ENCODE peak calls at places on chromosomes 16 and 17, in eight cellular contexts. One of them, this sample, is unnamed.

GRCh38 chr17:58997756-58998553 is 108.7 kb downstream of the TRIM37 start:
- DNase-seq in naive thymus-derived CD8-positive, alpha-beta T cell: no peak
- DNase-seq in NCI-H1694: no peak
- DNase-seq in HTR-8/SVneo: no peak
- DNase-seq in activated T-cell treated with anti-CD3 and anti-CD28 coated beads, Interleukin-2, amount 50 U/mL, for 72 hours: no peak
- DNase-seq in substantia nigra: no peak
- DNase-seq in posterior cingulate gyrus: no peak
- DNase-seq in heart right ventricle: no peak
- DNase-seq in this sample: no peak

GRCh38 chr17:29004081-29004692 is 1.6 kb downstream of the SEZ6 start:
- DNase-seq in substantia nigra: peak; percentile 10
- DNase-seq in naive thymus-derived CD8-positive, alpha-beta T cell: peak; percentile 8
- DNase-seq in heart right ventricle: no peak
- DNase-seq in posterior cingulate gyrus: no peak
- DNase-seq in NCI-H1694: no peak
- DNase-seq in activated T-cell treated with anti-CD3 and anti-CD28 coated beads, Interleukin-2, amount 50 U/mL, for 72 hours: no peak
- DNase-seq in HTR-8/SVneo: no peak
- DNase-seq in this sample: no peak

GRCh38 chr17:41692722-41693521 is 4.2 kb downstream of the EIF1 start:
- DNase-seq in substantia nigra: no peak
- DNase-seq in HTR-8/SVneo: no peak
- DNase-seq in NCI-H1694: no peak
- DNase-seq in naive thymus-derived CD8-positive, alpha-beta T cell: no peak
- DNase-seq in posterior cingulate gyrus: no peak
- DNase-seq in heart right ventricle: no peak
- DNase-seq in activated T-cell treated with anti-CD3 and anti-CD28 coated beads, Interleukin-2, amount 50 U/mL, for 72 hours: peak; percentile 42
- DNase-seq in this sample: no peak

GRCh38 chr17:42194133-42194899 is at the start of gene GHDC:
- DNase-seq in posterior cingulate gyrus: peak; percentile 80
- DNase-seq in substantia nigra: peak; percentile 86
- DNase-seq in activated T-cell treated with anti-CD3 and anti-CD28 coated beads, Interleukin-2, amount 50 U/mL, for 72 hours: peak; percentile 85
- DNase-seq in heart right ventricle: peak; percentile 88
- DNase-seq in NCI-H1694: no peak
- DNase-seq in HTR-8/SVneo: peak; percentile 91
- DNase-seq in naive thymus-derived CD8-positive, alpha-beta T cell: peak; percentile 88
- DNase-seq in this sample: no peak

GRCh38 chr17:58595194-58595792 is 80.9 kb upstream of the MTMR4 start:
- DNase-seq in activated T-cell treated with anti-CD3 and anti-CD28 coated beads, Interleukin-2, amount 50 U/mL, for 72 hours: no peak
- DNase-seq in posterior cingulate gyrus: no peak
- DNase-seq in NCI-H1694: no peak
- DNase-seq in substantia nigra: no peak
- DNase-seq in heart right ventricle: no peak
- DNase-seq in naive thymus-derived CD8-positive, alpha-beta T cell: no peak
- DNase-seq in HTR-8/SVneo: no peak
- DNase-seq in this sample: no peak

GRCh38 chr16:58027341-58028167 is 2.0 kb downstream of the MMP15 start:
- DNase-seq in posterior cingulate gyrus: no peak
- DNase-seq in HTR-8/SVneo: peak; percentile 72
- DNase-seq in NCI-H1694: no peak
- DNase-seq in naive thymus-derived CD8-positive, alpha-beta T cell: peak; percentile 50
- DNase-seq in heart right ventricle: peak; percentile 68
- DNase-seq in activated T-cell treated with anti-CD3 and anti-CD28 coated beads, Interleukin-2, amount 50 U/mL, for 72 hours: no peak
- DNase-seq in substantia nigra: no peak
- DNase-seq in this sample: no peak

GRCh38 chr16:4836727-4837126 is 10.4 kb downstream of the GLYR1 start:
- DNase-seq in NCI-H1694: no peak
- DNase-seq in activated T-cell treated with anti-CD3 and anti-CD28 coated beads, Interleukin-2, amount 50 U/mL, for 72 hours: no peak
- DNase-seq in heart right ventricle: no peak
- DNase-seq in posterior cingulate gyrus: no peak
- DNase-seq in HTR-8/SVneo: no peak
- DNase-seq in substantia nigra: no peak
- DNase-seq in naive thymus-derived CD8-positive, alpha-beta T cell: no peak
- DNase-seq in this sample: no peak

GRCh38 chr17:77754956-77755355 is 203.5 kb upstream of the TNRC6C start:
- DNase-seq in substantia nigra: no peak
- DNase-seq in activated T-cell treated with anti-CD3 and anti-CD28 coated beads, Interleukin-2, amount 50 U/mL, for 72 hours: no peak
- DNase-seq in posterior cingulate gyrus: no peak
- DNase-seq in HTR-8/SVneo: no peak
- DNase-seq in heart right ventricle: no peak
- DNase-seq in naive thymus-derived CD8-positive, alpha-beta T cell: peak; percentile 31
- DNase-seq in NCI-H1694: no peak
- DNase-seq in this sample: no peak

GRCh38 chr17:61397086-61397842 is 2.4 kb upstream of the TBX2 start:
- DNase-seq in heart right ventricle: no peak
- DNase-seq in substantia nigra: no peak
- DNase-seq in HTR-8/SVneo: no peak
- DNase-seq in posterior cingulate gyrus: no peak
- DNase-seq in naive thymus-derived CD8-positive, alpha-beta T cell: no peak
- DNase-seq in NCI-H1694: no peak
- DNase-seq in activated T-cell treated with anti-CD3 and anti-CD28 coated beads, Interleukin-2, amount 50 U/mL, for 72 hours: no peak
- DNase-seq in this sample: no peak

GRCh38 chr17:34917381-34917780 is 43.9 kb downstream of the CCT6B start:
- DNase-seq in NCI-H1694: no peak
- DNase-seq in substantia nigra: no peak
- DNase-seq in activated T-cell treated with anti-CD3 and anti-CD28 coated beads, Interleukin-2, amount 50 U/mL, for 72 hours: no peak
- DNase-seq in naive thymus-derived CD8-positive, alpha-beta T cell: no peak
- DNase-seq in posterior cingulate gyrus: no peak
- DNase-seq in heart right ventricle: no peak
- DNase-seq in HTR-8/SVneo: no peak
- DNase-seq in this sample: no peak

GRCh38 chr17:56756536-56756935 is 77.2 kb downstream of the C17orf67 start:
- DNase-seq in substantia nigra: no peak
- DNase-seq in naive thymus-derived CD8-positive, alpha-beta T cell: no peak
- DNase-seq in heart right ventricle: no peak
- DNase-seq in posterior cingulate gyrus: no peak
- DNase-seq in HTR-8/SVneo: peak; percentile 90
- DNase-seq in NCI-H1694: no peak
- DNase-seq in activated T-cell treated with anti-CD3 and anti-CD28 coated beads, Interleukin-2, amount 50 U/mL, for 72 hours: no peak
- DNase-seq in this sample: peak; percentile 33

GRCh38 chr16:19589771-19590302 is 34.3 kb downstream of the VPS35L start:
- DNase-seq in substantia nigra: no peak
- DNase-seq in naive thymus-derived CD8-positive, alpha-beta T cell: no peak
- DNase-seq in NCI-H1694: no peak
- DNase-seq in posterior cingulate gyrus: no peak
- DNase-seq in HTR-8/SVneo: no peak
- DNase-seq in activated T-cell treated with anti-CD3 and anti-CD28 coated beads, Interleukin-2, amount 50 U/mL, for 72 hours: no peak
- DNase-seq in heart right ventricle: no peak
- DNase-seq in this sample: no peak

GRCh38 chr17:65121916-65122821 is 15.0 kb upstream of the RGS9 start:
- DNase-seq in posterior cingulate gyrus: no peak
- DNase-seq in naive thymus-derived CD8-positive, alpha-beta T cell: no peak
- DNase-seq in NCI-H1694: no peak
- DNase-seq in HTR-8/SVneo: no peak
- DNase-seq in activated T-cell treated with anti-CD3 and anti-CD28 coated beads, Interleukin-2, amount 50 U/mL, for 72 hours: peak; percentile 69
- DNase-seq in substantia nigra: no peak
- DNase-seq in heart right ventricle: no peak
- DNase-seq in this sample: no peak

GRCh38 chr17:37813753-37814152 is 68.9 kb upstream of the HNF1B start:
- DNase-seq in naive thymus-derived CD8-positive, alpha-beta T cell: no peak
- DNase-seq in substantia nigra: no peak
- DNase-seq in activated T-cell treated with anti-CD3 and anti-CD28 coated beads, Interleukin-2, amount 50 U/mL, for 72 hours: no peak
- DNase-seq in posterior cingulate gyrus: no peak
- DNase-seq in HTR-8/SVneo: peak; percentile 93
- DNase-seq in heart right ventricle: no peak
- DNase-seq in NCI-H1694: no peak
- DNase-seq in this sample: peak; percentile 93

GRCh38 chr17:51395621-51396020 is 135.3 kb downstream of the UTP18 start:
- DNase-seq in NCI-H1694: no peak
- DNase-seq in substantia nigra: no peak
- DNase-seq in posterior cingulate gyrus: no peak
- DNase-seq in HTR-8/SVneo: no peak
- DNase-seq in naive thymus-derived CD8-positive, alpha-beta T cell: no peak
- DNase-seq in heart right ventricle: no peak
- DNase-seq in activated T-cell treated with anti-CD3 and anti-CD28 coated beads, Interleukin-2, amount 50 U/mL, for 72 hours: no peak
- DNase-seq in this sample: no peak

GRCh38 chr17:73156887-73157870 is 7.6 kb upstream of the SSTR2 start:
- DNase-seq in HTR-8/SVneo: no peak
- DNase-seq in NCI-H1694: peak; percentile 31
- DNase-seq in naive thymus-derived CD8-positive, alpha-beta T cell: no peak
- DNase-seq in posterior cingulate gyrus: no peak
- DNase-seq in substantia nigra: no peak
- DNase-seq in heart right ventricle: no peak
- DNase-seq in activated T-cell treated with anti-CD3 and anti-CD28 coated beads, Interleukin-2, amount 50 U/mL, for 72 hours: no peak
- DNase-seq in this sample: no peak

GRCh38 chr16:87051526-87052320 is 265.5 kb downstream of the C16orf95 start:
- DNase-seq in substantia nigra: no peak
- DNase-seq in NCI-H1694: peak; percentile 50
- DNase-seq in naive thymus-derived CD8-positive, alpha-beta T cell: peak; percentile 51
- DNase-seq in posterior cingulate gyrus: no peak
- DNase-seq in heart right ventricle: no peak
- DNase-seq in activated T-cell treated with anti-CD3 and anti-CD28 coated beads, Interleukin-2, amount 50 U/mL, for 72 hours: no peak
- DNase-seq in HTR-8/SVneo: no peak
- DNase-seq in this sample: no peak

GRCh38 chr17:57554826-57555635 is 190.1 kb downstream of the CCDC182 start:
- DNase-seq in HTR-8/SVneo: no peak
- DNase-seq in naive thymus-derived CD8-positive, alpha-beta T cell: no peak
- DNase-seq in NCI-H1694: peak; percentile 43
- DNase-seq in substantia nigra: no peak
- DNase-seq in activated T-cell treated with anti-CD3 and anti-CD28 coated beads, Interleukin-2, amount 50 U/mL, for 72 hours: no peak
- DNase-seq in heart right ventricle: no peak
- DNase-seq in posterior cingulate gyrus: no peak
- DNase-seq in this sample: no peak

GRCh38 chr16:53309457-53309856 is 124.8 kb upstream of the RBL2 start:
- DNase-seq in substantia nigra: no peak
- DNase-seq in heart right ventricle: no peak
- DNase-seq in activated T-cell treated with anti-CD3 and anti-CD28 coated beads, Interleukin-2, amount 50 U/mL, for 72 hours: no peak
- DNase-seq in naive thymus-derived CD8-positive, alpha-beta T cell: no peak
- DNase-seq in posterior cingulate gyrus: no peak
- DNase-seq in NCI-H1694: no peak
- DNase-seq in HTR-8/SVneo: no peak
- DNase-seq in this sample: no peak

GRCh38 chr16:30715777-30716445 is 16.9 kb downstream of the SRCAP start:
- DNase-seq in NCI-H1694: no peak
- DNase-seq in posterior cingulate gyrus: no peak
- DNase-seq in substantia nigra: no peak
- DNase-seq in heart right ventricle: no peak
- DNase-seq in naive thymus-derived CD8-positive, alpha-beta T cell: peak; percentile 71
- DNase-seq in HTR-8/SVneo: no peak
- DNase-seq in activated T-cell treated with anti-CD3 and anti-CD28 coated beads, Interleukin-2, amount 50 U/mL, for 72 hours: peak; percentile 68
- DNase-seq in this sample: no peak

GRCh38 chr17:52477824-52478614 is 319.5 kb upstream of the CA10 start:
- DNase-seq in naive thymus-derived CD8-positive, alpha-beta T cell: no peak
- DNase-seq in substantia nigra: no peak
- DNase-seq in activated T-cell treated with anti-CD3 and anti-CD28 coated beads, Interleukin-2, amount 50 U/mL, for 72 hours: no peak
- DNase-seq in HTR-8/SVneo: no peak
- DNase-seq in NCI-H1694: no peak
- DNase-seq in posterior cingulate gyrus: no peak
- DNase-seq in heart right ventricle: no peak
- DNase-seq in this sample: no peak

GRCh38 chr16:8959921-8960787 is 3.6 kb downstream of the USP7 start:
- DNase-seq in HTR-8/SVneo: no peak
- DNase-seq in posterior cingulate gyrus: no peak
- DNase-seq in naive thymus-derived CD8-positive, alpha-beta T cell: no peak
- DNase-seq in substantia nigra: no peak
- DNase-seq in NCI-H1694: no peak
- DNase-seq in heart right ventricle: no peak
- DNase-seq in activated T-cell treated with anti-CD3 and anti-CD28 coated beads, Interleukin-2, amount 50 U/mL, for 72 hours: peak; percentile 24
- DNase-seq in this sample: no peak